ENCODE peak calls at places on chromosomes 1 and 21, in ten cellular contexts. T, Q, E, S, J, Z, Y, X, U and K are unnamed samples.

GRCh38 chr21:41778974-41779600 is 12.2 kb upstream of the RIPK4 start:
- DNase-seq in T (no peak), Q (no peak), E (no peak), S (no peak), J (no peak), Z (no peak), Y (no peak), X (no peak), U (no peak), K (no peak)

GRCh38 chr1:208137144-208137682 is 107.0 kb downstream of the PLXNA2 start:
- DNase-seq in T (peak; percentile 39), Q (no peak), E (no peak), S (no peak), J (no peak), Z (peak; percentile 66), Y (no peak), X (no peak), U (no peak), K (no peak)

GRCh38 chr1:229372251-229372650 is 29.4 kb upstream of the CCSAP start:
- DNase-seq in T (peak; percentile 17), Q (no peak), E (no peak), S (no peak), J (no peak), Z (no peak), Y (no peak), X (no peak), U (no peak), K (no peak)

GRCh38 chr1:187641907-187642306 is 813.2 kb downstream of the PLA2G4A start:
- DNase-seq in T (peak; percentile 23), Q (no peak), E (no peak), S (no peak), J (no peak), Z (no peak), Y (no peak), X (no peak), U (no peak), K (no peak)

GRCh38 chr1:202709276-202710041 is 795 bp downstream of the SYT2 start:
- DNase-seq in T (no peak), Q (no peak), E (no peak), S (no peak), J (no peak), Z (no peak), Y (no peak), X (no peak), U (no peak), K (peak; percentile 26)

GRCh38 chr1:95118019-95118499 is 904 bp downstream of the TLCD4 start:
- DNase-seq in T (no peak), Q (peak; percentile 20), E (no peak), S (no peak), J (no peak), Z (peak; percentile 4), Y (peak; percentile 25), X (no peak), U (no peak), K (no peak)

GRCh38 chr1:37905624-37906196 is 41.1 kb downstream of the INPP5B start:
- DNase-seq in T (no peak), Q (no peak), E (no peak), S (no peak), J (no peak), Z (no peak), Y (no peak), X (no peak), U (no peak), K (no peak)

GRCh38 chr1:226123591-226124471 is 61.3 kb downstream of the H3-3A start:
- DNase-seq in T (peak; percentile 65), Q (no peak), E (no peak), S (peak; percentile 19), J (no peak), Z (no peak), Y (peak; percentile 24), X (no peak), U (no peak), K (no peak)

GRCh38 chr21:14956826-14957225 is 108.0 kb downstream of the NRIP1 start:
- DNase-seq in T (no peak), Q (no peak), E (no peak), S (no peak), J (no peak), Z (peak; percentile 55), Y (no peak), X (no peak), U (peak; percentile 79), K (no peak)

GRCh38 chr1:29674625-29675326 is 438.5 kb downstream of the PTPRU start:
- DNase-seq in T (no peak), Q (peak; percentile 10), E (peak; percentile 77), S (no peak), J (no peak), Z (no peak), Y (no peak), X (no peak), U (no peak), K (no peak)

GRCh38 chr1:213041443-213041842 is 9.6 kb upstream of the RPS6KC1 start:
- DNase-seq in T (peak; percentile 46), Q (no peak), E (no peak), S (no peak), J (no peak), Z (peak; percentile 70), Y (no peak), X (no peak), U (peak; percentile 45), K (no peak)

GRCh38 chr1:96966536-96967138 is 245.1 kb downstream of the PTBP2 start:
- DNase-seq in T (peak; percentile 70), Q (peak; percentile 61), E (no peak), S (peak; percentile 38), J (peak; percentile 62), Z (peak; percentile 76), Y (peak; percentile 58), X (peak; percentile 81), U (peak; percentile 89), K (peak; percentile 83)

GRCh38 chr1:47765742-47766485 is 231.3 kb downstream of the TRABD2B start:
- DNase-seq in T (no peak), Q (no peak), E (no peak), S (no peak), J (no peak), Z (no peak), Y (no peak), X (no peak), U (no peak), K (no peak)

DNA sequence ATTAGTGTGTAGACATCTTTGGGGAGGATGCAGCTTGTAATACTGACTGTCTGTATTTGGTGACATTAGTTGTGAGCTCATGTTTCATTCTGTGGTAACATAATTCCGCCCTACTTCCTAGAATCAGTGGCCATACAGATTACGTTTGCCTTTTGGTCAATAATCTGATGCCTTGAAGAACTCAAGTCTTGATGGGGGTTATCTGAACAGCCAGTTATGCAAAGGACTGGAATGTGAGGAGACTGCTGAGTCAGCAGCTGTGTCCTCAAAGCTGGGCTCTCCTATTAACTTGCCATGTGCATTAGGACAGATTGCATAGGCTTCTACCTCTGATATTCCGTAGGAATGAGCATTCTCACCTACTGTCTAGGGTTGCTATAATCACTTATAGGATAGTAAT is 115.8 kb downstream of the NOS1AP start:
- DNase-seq in T (no peak), Q (no peak), E (no peak), S (no peak), J (no peak), Z (peak; percentile 14), Y (no peak), X (no peak), U (no peak), K (no peak)
- TF ChIP-seq CTCF in T (no peak), Q (no peak), E (no peak), S (no peak), J (no peak), Z (no peak), Y (no peak), X (no peak), U (no peak), K (no peak)

DNA sequence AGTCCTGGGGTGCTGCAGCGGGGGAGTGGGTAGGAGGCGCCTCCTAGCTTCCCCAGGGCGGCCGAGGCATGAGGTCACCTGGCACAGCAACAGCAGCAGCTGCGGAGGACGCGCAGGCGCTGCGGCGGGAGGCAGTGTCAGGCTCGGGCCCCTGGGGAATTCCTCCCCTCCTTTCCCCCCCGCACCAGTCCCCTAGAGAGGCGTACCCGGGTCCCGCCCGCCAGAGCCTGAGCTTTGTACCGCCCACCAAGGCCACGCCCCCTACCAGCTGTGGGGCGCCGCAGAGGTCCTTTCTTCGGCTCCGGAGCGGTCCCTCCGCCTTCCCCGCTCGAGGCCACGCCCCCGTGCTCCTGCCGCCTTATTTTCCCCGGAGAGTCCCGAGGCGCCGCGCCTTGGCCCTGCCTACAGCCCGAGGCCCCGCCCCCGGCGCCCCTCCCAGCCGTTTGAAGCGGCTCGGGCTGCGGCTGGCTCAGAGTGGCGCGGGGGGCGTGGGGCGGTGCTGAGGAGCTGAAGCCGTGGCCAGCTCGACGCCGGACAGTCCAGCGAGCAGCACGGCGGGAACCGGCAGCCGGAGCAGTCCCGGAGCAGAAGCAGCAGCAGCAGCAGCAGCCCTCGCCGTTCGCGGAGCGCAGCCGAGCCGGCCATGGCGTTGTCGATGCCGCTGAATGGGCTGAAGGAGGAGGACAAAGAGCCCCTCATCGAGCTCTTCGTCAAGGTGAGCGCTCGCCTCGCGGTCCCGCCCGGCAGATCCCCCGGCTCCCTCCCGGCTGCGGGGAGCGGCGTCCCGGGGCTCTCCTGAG is at the start of gene CLIC4:
- DNase-seq in T (peak; percentile 98), Q (peak; percentile 99), E (peak; percentile 99), S (peak; percentile 94), J (peak; percentile 100), Z (peak; percentile 100), Y (peak; percentile 100), X (peak; percentile 99), U (peak; percentile 99), K (peak; percentile 100)
- TF ChIP-seq CTCF in T (no peak), Q (no peak), E (no peak), S (peak; percentile 26), J (no peak), Z (peak; percentile 27), Y (no peak), X (no peak), U (peak; percentile 9), K (no peak)

DNA sequence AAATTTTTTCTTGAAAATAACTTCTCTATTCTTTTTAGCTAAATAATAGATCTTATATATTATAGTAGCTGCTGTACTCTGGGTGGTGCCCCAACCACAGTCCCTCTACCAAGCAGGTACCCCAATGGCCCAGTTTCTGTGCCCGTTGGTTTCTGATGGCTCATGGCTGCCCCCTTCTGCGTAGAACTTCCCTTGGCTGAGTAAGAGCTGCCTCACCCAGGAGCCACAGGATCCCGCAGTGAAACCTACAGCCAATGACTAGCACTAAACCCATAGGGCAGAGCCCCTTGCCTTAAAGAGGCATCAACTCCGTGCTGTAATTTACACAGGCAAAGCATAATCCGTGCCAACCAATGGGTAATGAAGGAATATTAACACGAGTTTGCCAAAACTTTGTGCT is 247.5 kb downstream of the USH2A start:
- DNase-seq in T (no peak), Q (no peak), E (no peak), S (no peak), J (no peak), Z (no peak), Y (no peak), X (no peak), U (no peak), K (no peak)
- TF ChIP-seq CTCF in T (no peak), Q (no peak), E (no peak), S (no peak), J (no peak), Z (no peak), Y (no peak), X (no peak), U (no peak), K (no peak)

DNA sequence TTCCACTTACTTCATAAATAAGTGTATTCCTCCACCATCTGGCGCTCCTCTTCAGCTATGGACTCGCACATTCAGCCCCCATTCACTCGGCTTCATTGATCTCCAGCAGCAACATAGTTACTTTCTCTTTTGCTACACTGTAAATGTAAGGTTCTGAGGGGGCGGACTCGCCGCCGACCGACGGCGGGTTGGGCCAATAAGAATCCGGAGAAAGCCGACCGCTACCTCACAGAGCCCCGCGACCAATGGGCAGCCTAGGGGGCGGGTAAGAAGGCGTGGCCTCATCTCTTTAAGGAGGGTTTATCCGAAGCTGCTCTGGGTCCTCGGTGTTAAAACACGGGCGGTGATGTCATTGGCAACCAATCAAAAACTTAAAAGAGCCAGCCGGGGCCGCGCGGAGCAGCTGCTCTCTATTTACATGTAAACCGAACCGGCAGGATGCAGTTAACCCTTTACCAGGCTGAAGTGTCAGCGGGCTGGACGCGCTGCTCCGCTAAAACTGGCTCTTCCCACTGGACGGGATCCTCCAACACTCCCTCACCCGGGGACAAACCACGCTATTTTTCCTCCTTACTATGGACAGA is at the start of gene DUSP10:
- DNase-seq in T (peak; percentile 100), Q (peak; percentile 100), E (peak; percentile 99), S (peak; percentile 98), J (peak; percentile 95), Z (peak; percentile 100), Y (peak; percentile 99), X (peak; percentile 99), U (peak; percentile 100), K (peak; percentile 97)
- TF ChIP-seq CTCF in T (no peak), Q (no peak), E (no peak), S (peak; percentile 34), J (no peak), Z (peak; percentile 10), Y (no peak), X (no peak), U (peak; percentile 11), K (no peak)